ENCODE peak calls at places on chromosomes 11 and 22, in ten cellular contexts. M is skeletal muscle cell; G is HAP-1; F is lower lobe of right lung; H is HuH-7; W is naive thymus-derived CD8-positive, alpha-beta T cell; R is central memory CD8-positive, alpha-beta T cell; Y is Right ventricle myocardium superior; X is HEK293T; E is mucosa of gallbladder. Z is an unnamed sample.

GRCh38 chr22:19974233-19974861 is 32.7 kb upstream of the TXNRD2 start:
- DNase-seq in M (no peak), G (peak), F (peak), H (peak), W (no peak), R (no peak), Y (no peak), X (peak), E (no peak), Z (no peak)

GRCh38 chr11:61717286-61718033 is 35.0 kb upstream of the MYRF start:
- DNase-seq in M (no peak), G (no peak), F (no peak), H (no peak), W (no peak), R (no peak), Y (no peak), X (no peak), E (no peak), Z (no peak)

GRCh38 chr11:38416141-38416540 is 1818.1 kb upstream of the RAG2 start:
- DNase-seq in M (no peak), G (no peak), F (no peak), H (no peak), W (no peak), R (no peak), Y (no peak), X (no peak), E (no peak), Z (no peak)

GRCh38 chr11:13317293-13318080 is 39.9 kb downstream of the BMAL1 start:
- DNase-seq in M (no peak), G (no peak), F (no peak), H (no peak), W (no peak), R (no peak), Y (no peak), X (no peak), E (no peak), Z (no peak)

GRCh38 chr22:38652858-38653257 is 3.3 kb downstream of the FAM227A start:
- DNase-seq in M (no peak), G (no peak), F (no peak), H (no peak), W (no peak), R (no peak), Y (no peak), X (no peak), E (no peak), Z (no peak)

GRCh38 chr22:21443735-21444421 is 23.3 kb upstream of the TMEM191C start:
- DNase-seq in M (no peak), G (no peak), F (no peak), H (no peak), W (no peak), R (peak), Y (peak), X (no peak), E (peak), Z (no peak)

GRCh38 chr11:66969584-66970205 is 5.4 kb upstream of the C11orf86 start:
- DNase-seq in M (peak), G (no peak), F (no peak), H (no peak), W (no peak), R (no peak), Y (no peak), X (no peak), E (no peak), Z (no peak)

GRCh38 chr11:6724013-6724412 is 40.9 kb upstream of the MRPL17 start:
- DNase-seq in M (no peak), G (no peak), F (no peak), H (no peak), W (no peak), R (no peak), Y (no peak), X (no peak), E (no peak), Z (no peak)

GRCh38 chr11:88447285-88447684 is 109.7 kb upstream of the CTSC start:
- DNase-seq in M (no peak), G (no peak), F (no peak), H (no peak), W (no peak), R (no peak), Y (no peak), X (no peak), E (no peak), Z (no peak)

GRCh38 chr11:111557425-111558111 is 17.0 kb downstream of the LAYN start:
- DNase-seq in M (peak), G (no peak), F (no peak), H (no peak), W (no peak), R (no peak), Y (no peak), X (no peak), E (no peak), Z (peak)

GRCh38 chr11:113664069-113664980 is 41.8 kb downstream of the TMPRSS5 start:
- DNase-seq in M (no peak), G (no peak), F (no peak), H (no peak), W (no peak), R (no peak), Y (no peak), X (no peak), E (no peak), Z (peak)

GRCh38 chr11:24963879-24964278 is 467.0 kb downstream of the LUZP2 start:
- DNase-seq in M (no peak), G (peak), F (no peak), H (no peak), W (no peak), R (no peak), Y (no peak), X (no peak), E (no peak), Z (no peak)

GRCh38 chr22:48804811-48805301 is 1022.8 kb downstream of the BRD1 start:
- DNase-seq in M (no peak), G (no peak), F (no peak), H (no peak), W (no peak), R (no peak), Y (no peak), X (no peak), E (no peak), Z (no peak)

GRCh38 chr22:50673231-50674126 is 856 bp downstream of the SHANK3 start:
- DNase-seq in M (no peak), G (no peak), F (no peak), H (no peak), W (peak), R (no peak), Y (no peak), X (peak), E (peak), Z (no peak)

GRCh38 chr11:132587716-132588115 is 944.6 kb downstream of the OPCML start:
- DNase-seq in M (no peak), G (no peak), F (no peak), H (no peak), W (no peak), R (no peak), Y (no peak), X (no peak), E (no peak), Z (no peak)